ENCODE peak calls at places on chromosomes 6 and 20, in five cellular contexts. One of them, this sample, is unnamed.
A peak's percentile ranks its signal among the peaks of the same experiment; 100 is the strongest.

GRCh38 chr6:142746524-142746923 is 198.5 kb downstream of the HIVEP2 start:
- DNase-seq in adrenal gland: no peak
- DNase-seq in stomach: no peak
- DNase-seq in neuronal stem cell: peak; percentile 35
- DNase-seq in Panc1: no peak
- DNase-seq in this sample: peak; percentile 15

GRCh38 chr20:64109390-64109747 is 2.0 kb upstream of the NPBWR2 start:
- DNase-seq in adrenal gland: no peak
- DNase-seq in stomach: peak; percentile 5
- DNase-seq in neuronal stem cell: no peak
- DNase-seq in Panc1: no peak
- DNase-seq in this sample: no peak

GRCh38 chr6:1527098-1527497 is 82.6 kb upstream of the FOXC1 start:
- DNase-seq in adrenal gland: no peak
- DNase-seq in stomach: no peak
- DNase-seq in neuronal stem cell: no peak
- DNase-seq in Panc1: no peak
- DNase-seq in this sample: peak; percentile 63

GRCh38 chr6:4941782-4942672 is 61.8 kb downstream of the RPP40 start:
- DNase-seq in adrenal gland: peak; percentile 72
- DNase-seq in stomach: no peak
- DNase-seq in neuronal stem cell: no peak
- DNase-seq in Panc1: no peak
- DNase-seq in this sample: peak; percentile 90

GRCh38 chr6:141531040-141531439 is 601.7 kb upstream of the GJE1 start:
- DNase-seq in adrenal gland: no peak
- DNase-seq in stomach: no peak
- DNase-seq in neuronal stem cell: no peak
- DNase-seq in Panc1: no peak
- DNase-seq in this sample: no peak

GRCh38 chr6:87700729-87701675 is 1.0 kb downstream of the AKIRIN2 start:
- DNase-seq in adrenal gland: peak; percentile 60
- DNase-seq in stomach: no peak
- DNase-seq in neuronal stem cell: peak; percentile 39
- DNase-seq in Panc1: no peak
- DNase-seq in this sample: peak; percentile 78

GRCh38 chr20:8005033-8005432 is 14.5 kb downstream of the TMX4 start:
- DNase-seq in adrenal gland: no peak
- DNase-seq in stomach: no peak
- DNase-seq in neuronal stem cell: no peak
- DNase-seq in Panc1: no peak
- DNase-seq in this sample: no peak

GRCh38 chr6:86412063-86412462 is 525.3 kb upstream of the HTR1E start:
- DNase-seq in adrenal gland: no peak
- DNase-seq in stomach: no peak
- DNase-seq in neuronal stem cell: no peak
- DNase-seq in Panc1: no peak
- DNase-seq in this sample: no peak

GRCh38 chr6:135128268-135128914 is 52.7 kb upstream of the MYB start:
- DNase-seq in adrenal gland: no peak
- DNase-seq in stomach: no peak
- DNase-seq in neuronal stem cell: no peak
- DNase-seq in Panc1: no peak
- DNase-seq in this sample: no peak

GRCh38 chr20:56200456-56200855 is 48.1 kb upstream of the MC3R start:
- DNase-seq in adrenal gland: no peak
- DNase-seq in stomach: no peak
- DNase-seq in neuronal stem cell: no peak
- DNase-seq in Panc1: no peak
- DNase-seq in this sample: no peak

GRCh38 chr6:39951716-39952115 is 17.5 kb upstream of the MOCS1 start:
- DNase-seq in adrenal gland: no peak
- DNase-seq in stomach: no peak
- DNase-seq in neuronal stem cell: no peak
- DNase-seq in Panc1: no peak
- DNase-seq in this sample: peak; percentile 6

GRCh38 chr6:66599541-66599940 is 892.5 kb upstream of the EYS start:
- DNase-seq in adrenal gland: no peak
- DNase-seq in stomach: no peak
- DNase-seq in neuronal stem cell: no peak
- DNase-seq in Panc1: no peak
- DNase-seq in this sample: no peak

GRCh38 chr6:17098538-17098937 is 3.3 kb upstream of the STMND1 start:
- DNase-seq in adrenal gland: no peak
- DNase-seq in stomach: no peak
- DNase-seq in neuronal stem cell: no peak
- DNase-seq in Panc1: no peak
- DNase-seq in this sample: no peak

GRCh38 chr6:80553071-80553740 is 446.7 kb downstream of the BCKDHB start:
- DNase-seq in adrenal gland: no peak
- DNase-seq in stomach: no peak
- DNase-seq in neuronal stem cell: peak; percentile 32
- DNase-seq in Panc1: no peak
- DNase-seq in this sample: no peak

GRCh38 chr6:37807656-37808055 is 11.9 kb upstream of the ZFAND3 start:
- DNase-seq in adrenal gland: no peak
- DNase-seq in stomach: no peak
- DNase-seq in neuronal stem cell: no peak
- DNase-seq in Panc1: no peak
- DNase-seq in this sample: no peak

GRCh38 chr6:20707166-20707485 is 172.9 kb downstream of the CDKAL1 start:
- DNase-seq in adrenal gland: no peak
- DNase-seq in stomach: no peak
- DNase-seq in neuronal stem cell: no peak
- DNase-seq in Panc1: no peak
- DNase-seq in this sample: no peak

GRCh38 chr20:46057856-46058655 is 29.0 kb downstream of the SLC12A5 start:
- DNase-seq in adrenal gland: no peak
- DNase-seq in stomach: peak; percentile 35
- DNase-seq in neuronal stem cell: peak; percentile 45
- DNase-seq in Panc1: no peak
- DNase-seq in this sample: peak; percentile 67

GRCh38 chr6:29762051-29762450 is 38.8 kb downstream of the HLA-F start:
- DNase-seq in adrenal gland: no peak
- DNase-seq in stomach: no peak
- DNase-seq in neuronal stem cell: no peak
- DNase-seq in Panc1: no peak
- DNase-seq in this sample: no peak

GRCh38 chr20:9185511-9185910 is 116.6 kb downstream of the PLCB4 start:
- DNase-seq in adrenal gland: no peak
- DNase-seq in stomach: no peak
- DNase-seq in neuronal stem cell: no peak
- DNase-seq in Panc1: no peak
- DNase-seq in this sample: peak; percentile 25

GRCh38 chr20:50918403-50918802 is 12.8 kb downstream of the ADNP start:
- DNase-seq in adrenal gland: no peak
- DNase-seq in stomach: no peak
- DNase-seq in neuronal stem cell: no peak
- DNase-seq in Panc1: no peak
- DNase-seq in this sample: peak; percentile 71

GRCh38 chr6:157244780-157245179 is 78.5 kb downstream of the TMEM242 start:
- DNase-seq in adrenal gland: no peak
- DNase-seq in stomach: no peak
- DNase-seq in neuronal stem cell: no peak
- DNase-seq in Panc1: no peak
- DNase-seq in this sample: no peak

GRCh38 chr6:53961679-53962370 is 149.4 kb upstream of the MLIP start:
- DNase-seq in adrenal gland: no peak
- DNase-seq in stomach: no peak
- DNase-seq in neuronal stem cell: no peak
- DNase-seq in Panc1: no peak
- DNase-seq in this sample: peak; percentile 27

GRCh38 chr6:54993294-54993693 is 146.7 kb downstream of the FAM83B start:
- DNase-seq in adrenal gland: no peak
- DNase-seq in stomach: no peak
- DNase-seq in neuronal stem cell: no peak
- DNase-seq in Panc1: no peak
- DNase-seq in this sample: no peak

GRCh38 chr20:39897781-39898466 is 791.1 kb downstream of the MAFB start:
- DNase-seq in adrenal gland: no peak
- DNase-seq in stomach: no peak
- DNase-seq in neuronal stem cell: no peak
- DNase-seq in Panc1: no peak
- DNase-seq in this sample: peak; percentile 66